ENCODE peak calls at places on chromosome 4, in seven cellular contexts. L is GM12878, I is K562, Y is HepG2, Q is HCT116, T is H1, F is SK-N-SH. G is an unnamed sample.

GRCh38 chr4:108193891-108194672 is 25.4 kb upstream of the LEF1 start:
- DNase-seq in I (no peak), L (no peak), F (no peak), Q (no peak), Y (no peak), T (peak), G (no peak)

GRCh38 chr4:8601086-8601485 is 8.5 kb downstream of the CPZ start:
- DNase-seq in Q (no peak), F (no peak), I (no peak), T (no peak), Y (no peak), L (no peak), G (no peak)

GRCh38 chr4:139764686-139765085 is 99.1 kb downstream of the MGST2 start:
- DNase-seq in T (no peak), L (no peak), I (no peak), F (no peak), Q (no peak), Y (no peak), G (no peak)

GRCh38 chr4:60726779-60727178 is 473.3 kb upstream of the ADGRL3 start:
- DNase-seq in Y (no peak), I (no peak), Q (no peak), F (peak), T (no peak), L (no peak), G (no peak)

GRCh38 chr4:129446074-129446473 is 350.1 kb downstream of the C4orf33 start:
- DNase-seq in L (no peak), Y (no peak), I (no peak), T (peak), Q (peak), F (no peak), G (no peak)

GRCh38 chr4:184344899-184345572 is 127.4 kb upstream of the ENPP6 start:
- DNase-seq in Y (no peak), Q (no peak), I (no peak), L (no peak), T (no peak), F (peak), G (peak)

GRCh38 chr4:2320746-2321145 is 58.8 kb upstream of the MXD4 start:
- DNase-seq in Y (no peak), Q (no peak), F (no peak), T (no peak), L (no peak), I (no peak), G (no peak)

GRCh38 chr4:102352774-102353173 is 7.5 kb upstream of the SLC39A8 start:
- DNase-seq in T (no peak), Y (no peak), I (no peak), F (no peak), L (no peak), Q (no peak), G (no peak)

GRCh38 chr4:15855804-15856475 is 77.8 kb downstream of the CD38 start:
- DNase-seq in L (no peak), Q (no peak), Y (no peak), I (no peak), F (no peak), T (no peak), G (peak)

GRCh38 chr4:10344824-10345223 is 112.4 kb downstream of the ZNF518B start:
- DNase-seq in F (no peak), Q (no peak), Y (no peak), I (no peak), L (no peak), T (no peak), G (no peak)

GRCh38 chr4:87220094-87220831 is at the start of gene KLHL8:
- DNase-seq in T (peak), F (peak), Y (peak), L (peak), Q (peak), I (peak), G (peak)

GRCh38 chr4:57110635-57111546 is 706 bp upstream of the IGFBP7 start:
- DNase-seq in L (no peak), Y (no peak), T (no peak), I (peak), Q (no peak), F (peak), G (no peak)

GRCh38 chr4:83725076-83726074 is 189.5 kb downstream of the GPAT3 start:
- DNase-seq in Q (no peak), I (no peak), F (no peak), Y (no peak), L (no peak), T (no peak), G (no peak)

GRCh38 chr4:83728191-83728590 is 192.3 kb downstream of the GPAT3 start:
- DNase-seq in Y (no peak), L (no peak), F (no peak), Q (no peak), I (no peak), T (no peak), G (no peak)

GRCh38 chr4:83722730-83723269 is 186.9 kb downstream of the GPAT3 start:
- DNase-seq in L (no peak), T (no peak), Q (no peak), Y (no peak), I (no peak), F (no peak), G (no peak)

GRCh38 chr4:83723609-83724008 is 187.7 kb downstream of the GPAT3 start:
- DNase-seq in L (no peak), T (no peak), I (no peak), Q (no peak), Y (no peak), F (no peak), G (no peak)

DNA sequence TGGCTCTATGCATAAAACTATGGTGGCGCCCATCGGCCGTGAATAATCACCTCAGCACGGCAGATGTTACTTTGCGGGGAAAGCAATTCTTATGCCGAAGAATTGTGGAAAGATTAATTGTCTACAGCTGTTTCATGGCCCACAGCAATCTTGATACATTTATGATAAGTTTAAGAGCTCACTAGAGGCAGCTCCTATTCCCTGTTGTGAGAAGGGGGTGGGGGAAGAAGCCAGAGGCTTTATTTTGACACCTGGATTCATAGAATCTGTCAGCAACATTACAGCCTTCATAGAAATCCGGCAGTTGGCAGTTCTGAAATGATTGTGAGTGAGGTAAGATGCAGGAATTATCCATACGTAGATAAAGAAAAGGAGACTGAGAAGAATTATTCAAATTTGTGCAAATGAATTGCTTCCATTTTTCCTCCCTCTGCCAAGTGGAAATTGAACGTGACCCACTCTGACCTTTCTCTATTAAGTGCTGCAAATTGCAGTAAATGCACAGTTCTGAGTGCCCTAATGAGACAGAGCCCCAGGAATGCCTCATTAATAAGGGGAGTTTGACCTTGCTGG is 188.7 kb downstream of the GPAT3 start:
- DNase-seq in L (no peak), I (no peak), Y (no peak), F (no peak), Q (no peak), T (no peak), G (no peak)
- TF ChIP-seq JUND in L (no peak), I (no peak), Y (no peak), F (no peak), Q (no peak), T (no peak), G (no peak)

DNA sequence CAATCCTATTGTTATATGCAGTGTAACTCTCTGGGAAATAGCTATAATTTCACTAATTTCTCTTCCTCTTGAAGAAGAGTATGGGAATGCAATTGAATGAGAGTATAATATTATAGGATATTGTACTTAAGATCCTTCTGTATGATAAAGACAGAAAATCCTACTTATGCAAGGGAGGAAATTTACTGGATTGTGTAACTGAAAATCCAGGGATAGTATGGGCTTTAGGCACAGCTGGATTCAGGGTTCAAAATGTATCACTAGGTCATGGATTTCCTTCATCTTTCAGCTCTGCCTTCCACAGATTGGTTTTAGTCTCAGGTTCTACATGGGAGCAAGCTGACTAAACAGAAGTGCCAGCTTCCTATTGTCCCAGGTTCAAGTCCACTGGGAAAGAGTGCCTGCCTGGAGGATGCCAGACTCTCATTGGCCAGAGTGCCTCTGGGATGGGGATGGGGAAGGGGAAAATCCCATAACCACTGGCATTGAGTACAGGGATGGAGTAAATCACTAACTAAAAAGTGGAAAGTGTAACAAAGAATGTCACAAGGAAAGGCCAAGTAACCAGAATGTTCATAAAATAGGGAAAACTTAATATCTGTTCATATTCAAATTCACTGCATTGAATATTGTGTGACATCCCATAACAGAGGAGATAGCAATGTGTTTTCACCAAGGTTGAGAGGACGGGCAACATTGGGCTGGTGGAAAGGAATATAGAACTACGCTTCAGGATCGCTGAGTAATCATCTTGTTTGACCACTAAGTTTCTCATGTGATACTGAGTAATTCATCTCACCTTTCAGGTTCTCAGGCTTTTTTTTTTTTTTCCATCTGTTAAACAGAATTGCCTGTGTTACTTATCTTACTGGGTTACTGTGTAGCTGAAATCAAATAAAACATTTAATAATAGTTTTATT is 75.7 kb downstream of the ANXA3 start:
- DNase-seq in Q (no peak), F (no peak), T (no peak), I (no peak), Y (no peak), L (no peak), G (no peak)
- TF ChIP-seq JUND in Q (no peak), F (no peak), T (no peak), I (peak), Y (no peak), L (no peak), G (no peak)

GRCh38 chr4:91600301-91600700 is 703.5 kb upstream of the GRID2 start:
- DNase-seq in L (no peak), Y (no peak), T (no peak), F (no peak), I (no peak), Q (no peak), G (no peak)

GRCh38 chr4:91596683-91597082 is 707.1 kb upstream of the GRID2 start:
- DNase-seq in L (no peak), Q (no peak), Y (no peak), I (no peak), F (no peak), T (no peak), G (no peak)

DNA sequence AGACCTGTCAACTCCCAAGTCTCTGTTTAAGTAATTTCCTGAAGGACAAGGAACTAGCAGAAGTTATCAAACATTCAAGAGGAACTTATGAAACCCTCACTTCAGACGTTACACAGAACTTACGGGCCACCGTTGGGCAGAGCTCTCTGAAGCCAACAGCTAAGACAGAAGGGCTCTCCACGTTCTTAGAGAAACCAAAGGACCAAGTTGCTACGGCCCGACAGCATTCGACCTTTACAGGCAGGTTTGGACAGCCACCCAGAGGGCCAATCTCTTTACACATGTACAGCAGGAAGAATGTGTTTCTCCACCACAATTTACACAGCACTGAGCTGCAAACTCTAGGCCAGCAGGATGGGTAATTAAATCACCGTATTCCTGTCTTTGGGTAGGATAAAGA is 705.1 kb upstream of the GRID2 start:
- DNase-seq in T (no peak), F (no peak), I (no peak), Y (no peak), Q (no peak), L (no peak), G (no peak)
- TF ChIP-seq JUND in T (no peak), F (no peak), I (no peak), Y (no peak), Q (no peak), L (no peak), G (no peak)

DNA sequence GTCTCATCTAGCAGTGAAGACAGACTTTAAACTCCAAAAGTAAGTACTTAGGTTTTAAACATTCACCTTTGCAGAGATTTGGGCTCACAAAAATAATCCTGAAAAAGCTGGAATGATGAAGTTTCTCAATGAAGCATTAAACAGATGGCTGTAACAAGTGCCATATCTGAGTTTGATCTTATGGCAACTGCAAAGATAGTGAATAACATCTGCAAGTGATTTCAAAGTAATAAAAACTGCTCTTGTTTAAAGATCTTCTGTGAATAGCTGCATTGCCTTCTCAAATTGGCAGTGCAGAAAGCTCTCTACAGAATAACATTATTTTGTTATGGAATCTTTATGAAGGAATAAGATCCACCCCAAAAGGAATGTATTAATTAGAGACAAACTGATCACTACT is 271.1 kb upstream of the SMIM31 start:
- DNase-seq in Q (no peak), F (no peak), Y (no peak), I (no peak), L (no peak), T (no peak), G (no peak)
- TF ChIP-seq JUND in Q (no peak), F (no peak), Y (no peak), I (no peak), L (no peak), T (no peak), G (no peak)

DNA sequence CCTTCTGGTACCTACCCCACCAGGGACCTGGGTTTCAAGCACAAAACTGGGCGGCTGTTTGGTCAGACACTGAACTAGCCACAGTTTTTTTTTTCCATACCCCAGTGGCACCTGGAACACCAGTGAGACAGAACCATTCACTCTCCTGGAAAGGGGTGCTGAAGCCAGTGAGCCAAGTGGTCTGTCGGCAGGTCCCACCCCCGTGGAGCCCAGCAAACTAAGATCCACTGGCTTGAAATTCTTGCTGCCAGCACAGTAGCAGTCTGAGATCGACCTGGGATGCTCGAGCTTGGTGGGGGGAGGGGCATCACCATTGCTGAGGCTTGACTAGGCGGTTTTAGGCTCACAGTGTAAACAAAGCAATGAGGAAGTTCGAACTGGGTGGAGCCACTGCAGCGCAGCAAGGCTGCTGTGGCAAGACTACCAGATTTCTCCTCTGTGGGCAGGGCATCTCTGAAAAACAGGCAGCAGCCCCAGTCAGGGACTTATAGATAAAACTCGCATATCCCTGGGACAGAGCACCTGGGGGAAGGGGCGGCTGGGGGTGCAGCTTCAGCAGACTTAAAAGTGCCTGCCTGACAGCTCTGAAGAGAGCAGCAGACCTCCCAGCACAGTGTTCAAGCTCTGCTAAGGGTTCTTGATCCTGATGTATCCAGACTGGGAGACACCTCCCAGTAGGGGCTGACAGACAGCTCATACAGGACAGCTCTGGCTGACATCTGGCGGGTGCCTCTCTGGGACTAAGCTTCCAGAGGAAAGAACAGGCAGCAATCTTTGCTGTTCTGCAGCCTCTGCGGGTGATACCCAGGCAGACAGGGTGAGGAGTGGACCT is 223.0 kb downstream of the COX18 start:
- DNase-seq in T (peak), Y (peak), L (no peak), F (no peak), Q (no peak), I (peak), G (peak)
- TF ChIP-seq JUND in T (no peak), Y (no peak), L (no peak), F (no peak), Q (no peak), I (peak), G (no peak)

GRCh38 chr4:111957131-111957530 is 188.1 kb upstream of the FAM241A start:
- DNase-seq in T (no peak), Q (no peak), I (no peak), F (no peak), L (no peak), Y (no peak), G (no peak)

GRCh38 chr4:111957992-111958391 is 187.3 kb upstream of the FAM241A start:
- DNase-seq in F (no peak), L (no peak), Y (no peak), Q (no peak), I (no peak), T (no peak), G (no peak)

GRCh38 chr4:111961806-111962205 is 183.4 kb upstream of the FAM241A start:
- DNase-seq in T (no peak), F (no peak), I (no peak), Q (no peak), L (no peak), Y (no peak), G (no peak)

GRCh38 chr4:111960241-111960667 is 185.0 kb upstream of the FAM241A start:
- DNase-seq in L (peak), I (no peak), F (no peak), Y (no peak), Q (peak), T (no peak), G (peak)

DNA sequence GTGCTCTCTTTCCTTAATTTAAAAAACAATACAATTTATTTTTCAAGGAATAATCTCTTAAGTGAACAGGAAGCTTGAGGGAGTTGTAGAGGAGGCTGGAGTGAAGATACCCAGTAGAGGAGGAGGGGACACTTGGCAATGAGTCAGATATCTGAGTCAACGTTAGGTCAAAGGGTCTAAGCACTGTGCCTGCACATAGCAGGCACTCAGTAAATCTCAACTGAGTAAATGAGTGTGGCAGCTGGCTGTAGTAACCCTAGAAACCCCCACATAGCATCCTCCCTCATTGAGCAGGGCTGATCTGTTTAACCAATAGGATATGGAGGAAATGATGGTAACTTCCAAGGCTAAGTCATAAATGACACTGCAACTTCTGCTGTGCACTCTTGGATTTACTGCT is 186.1 kb upstream of the FAM241A start:
- DNase-seq in F (no peak), Y (peak), T (no peak), Q (peak), I (no peak), L (no peak), G (no peak)
- TF ChIP-seq JUND in F (peak), Y (no peak), T (no peak), Q (peak), I (no peak), L (no peak), G (no peak)

GRCh38 chr4:124640037-124640730 is 72.3 kb downstream of the ANKRD50 start:
- DNase-seq in T (no peak), F (no peak), Q (peak), L (no peak), Y (no peak), I (no peak), G (no peak)
- TF ChIP-seq JUND in T (no peak), F (peak), Q (peak), L (no peak), Y (no peak), I (no peak), G (no peak)

GRCh38 chr4:82469776-82470345 is 39.5 kb downstream of the ENOPH1 start:
- DNase-seq in Y (peak), F (no peak), Q (no peak), L (no peak), I (peak), T (no peak), G (peak)
- TF ChIP-seq JUND in Y (no peak), F (no peak), Q (no peak), L (no peak), I (no peak), T (no peak), G (no peak)

DNA sequence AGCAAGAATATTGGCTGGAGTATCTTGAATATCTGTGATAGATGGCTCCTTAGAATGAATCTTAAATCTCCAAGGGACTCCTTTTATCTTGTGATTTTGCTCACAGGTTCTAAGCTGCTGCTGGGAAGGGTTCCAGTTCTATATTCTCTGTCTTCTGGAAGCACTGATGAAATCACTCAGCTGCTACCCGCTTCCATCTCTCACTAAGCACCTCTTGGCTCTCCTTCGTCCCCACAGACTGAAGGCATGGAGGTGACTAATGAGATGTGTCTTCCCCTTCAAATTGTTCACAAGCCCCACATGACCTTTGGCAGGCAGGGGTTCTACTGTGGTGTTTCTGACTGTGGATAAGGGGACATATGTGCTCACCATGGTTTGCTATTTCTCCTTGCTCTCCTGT is 75.9 kb downstream of the C4orf51 start:
- DNase-seq in T (no peak), Y (no peak), L (no peak), I (no peak), F (no peak), Q (no peak), G (no peak)
- TF ChIP-seq JUND in T (no peak), Y (no peak), L (no peak), I (no peak), F (no peak), Q (no peak), G (no peak)

GRCh38 chr4:4320951-4321714 is 31.1 kb downstream of the ZBTB49 start:
- DNase-seq in Q (no peak), F (no peak), I (peak), Y (no peak), L (no peak), T (no peak), G (no peak)
- TF ChIP-seq JUND in Q (no peak), F (no peak), I (no peak), Y (no peak), L (no peak), T (no peak), G (no peak)